ENCODE peak calls at places on chromosome 7, in five cellular contexts. One of them, this sample, is unnamed.

GRCh38 chr7:155003215-155003999 is 483 bp upstream of the PAXIP1 start:
- DNase-seq in GM12878: no peak
- DNase-seq in H1: peak
- DNase-seq in K562: peak
- DNase-seq in A549: peak
- DNase-seq in this sample: peak

GRCh38 chr7:157555308-157555707 is 218.5 kb downstream of the DNAJB6 start:
- DNase-seq in GM12878: no peak
- DNase-seq in H1: no peak
- DNase-seq in K562: no peak
- DNase-seq in A549: no peak
- DNase-seq in this sample: peak

GRCh38 chr7:127886248-127886647 is 145.0 kb downstream of the LRRC4 start:
- DNase-seq in GM12878: no peak
- DNase-seq in H1: no peak
- DNase-seq in K562: no peak
- DNase-seq in A549: no peak
- DNase-seq in this sample: no peak

GRCh38 chr7:1694981-1695511 is 25.0 kb downstream of the ELFN1 start:
- DNase-seq in GM12878: no peak
- DNase-seq in H1: peak
- DNase-seq in K562: no peak
- DNase-seq in A549: no peak
- DNase-seq in this sample: no peak

GRCh38 chr7:124752310-124752709 is 13.3 kb downstream of the GPR37 start:
- DNase-seq in GM12878: no peak
- DNase-seq in H1: no peak
- DNase-seq in K562: no peak
- DNase-seq in A549: no peak
- DNase-seq in this sample: no peak

GRCh38 chr7:7641129-7641663 is 644 bp downstream of the UMAD1 start:
- DNase-seq in GM12878: no peak
- DNase-seq in H1: no peak
- DNase-seq in K562: no peak
- DNase-seq in A549: peak
- DNase-seq in this sample: peak

GRCh38 chr7:657565-658119 is 68.9 kb upstream of the DNAAF5 start:
- DNase-seq in GM12878: no peak
- DNase-seq in H1: no peak
- DNase-seq in K562: no peak
- DNase-seq in A549: no peak
- DNase-seq in this sample: no peak

GRCh38 chr7:17680026-17680425 is 260.3 kb downstream of the SNX13 start:
- DNase-seq in GM12878: no peak
- DNase-seq in H1: no peak
- DNase-seq in K562: no peak
- DNase-seq in A549: peak
- DNase-seq in this sample: no peak

GRCh38 chr7:106374437-106374836 is 89.7 kb upstream of the NAMPT start:
- DNase-seq in GM12878: no peak
- DNase-seq in H1: no peak
- DNase-seq in K562: no peak
- DNase-seq in A549: no peak
- DNase-seq in this sample: no peak

GRCh38 chr7:130943336-130943901 is 209.4 kb upstream of the KLF14 start:
- DNase-seq in GM12878: no peak
- DNase-seq in H1: no peak
- DNase-seq in K562: no peak
- DNase-seq in A549: peak
- DNase-seq in this sample: no peak

GRCh38 chr7:75531359-75531821 is 39.3 kb downstream of the SPDYE5 start:
- DNase-seq in GM12878: no peak
- DNase-seq in H1: peak
- DNase-seq in K562: no peak
- DNase-seq in A549: peak
- DNase-seq in this sample: peak

GRCh38 chr7:26307226-26307625 is 15.6 kb downstream of the SNX10 start:
- DNase-seq in GM12878: no peak
- DNase-seq in H1: no peak
- DNase-seq in K562: no peak
- DNase-seq in A549: no peak
- DNase-seq in this sample: no peak

GRCh38 chr7:128076831-128077271 is 45.6 kb upstream of the LRRC4 start:
- DNase-seq in GM12878: no peak
- DNase-seq in H1: no peak
- DNase-seq in K562: no peak
- DNase-seq in A549: no peak
- DNase-seq in this sample: no peak

GRCh38 chr7:6453737-6454136 is 6.0 kb upstream of the DAGLB start:
- DNase-seq in GM12878: no peak
- DNase-seq in H1: no peak
- DNase-seq in K562: no peak
- DNase-seq in A549: peak
- DNase-seq in this sample: peak

GRCh38 chr7:42734568-42734967 is 177.3 kb downstream of the C7orf25 start:
- DNase-seq in GM12878: no peak
- DNase-seq in H1: no peak
- DNase-seq in K562: no peak
- DNase-seq in A549: no peak
- DNase-seq in this sample: no peak

GRCh38 chr7:108358553-108358952 is 97.7 kb downstream of the NRCAM start:
- DNase-seq in GM12878: no peak
- DNase-seq in H1: no peak
- DNase-seq in K562: no peak
- DNase-seq in A549: peak
- DNase-seq in this sample: peak

GRCh38 chr7:1409555-1409954 is 49.7 kb downstream of the MICALL2 start:
- DNase-seq in GM12878: no peak
- DNase-seq in H1: no peak
- DNase-seq in K562: no peak
- DNase-seq in A549: no peak
- DNase-seq in this sample: no peak

GRCh38 chr7:30359957-30360356 is 75.6 kb downstream of the ZNRF2 start:
- DNase-seq in GM12878: no peak
- DNase-seq in H1: no peak
- DNase-seq in K562: no peak
- DNase-seq in A549: no peak
- DNase-seq in this sample: no peak

GRCh38 chr7:140674356-140674800 is 1.6 kb downstream of the ADCK2 start:
- DNase-seq in GM12878: no peak
- DNase-seq in H1: no peak
- DNase-seq in K562: no peak
- DNase-seq in A549: no peak
- DNase-seq in this sample: no peak

GRCh38 chr7:95922191-95922590 is 149.8 kb downstream of the DYNC1I1 start:
- DNase-seq in GM12878: no peak
- DNase-seq in H1: no peak
- DNase-seq in K562: no peak
- DNase-seq in A549: no peak
- DNase-seq in this sample: no peak

GRCh38 chr7:69847921-69848612 is 249.8 kb downstream of the AUTS2 start:
- DNase-seq in GM12878: no peak
- DNase-seq in H1: no peak
- DNase-seq in K562: no peak
- DNase-seq in A549: no peak
- DNase-seq in this sample: no peak

GRCh38 chr7:94239661-94240234 is 154.9 kb upstream of the COL1A2 start:
- DNase-seq in GM12878: no peak
- DNase-seq in H1: no peak
- DNase-seq in K562: no peak
- DNase-seq in A549: no peak
- DNase-seq in this sample: no peak

GRCh38 chr7:37281368-37282092 is 167.1 kb downstream of the ELMO1 start:
- DNase-seq in GM12878: no peak
- DNase-seq in H1: no peak
- DNase-seq in K562: no peak
- DNase-seq in A549: no peak
- DNase-seq in this sample: no peak

GRCh38 chr7:17058568-17058967 is 176.8 kb upstream of the AGR3 start:
- DNase-seq in GM12878: no peak
- DNase-seq in H1: no peak
- DNase-seq in K562: no peak
- DNase-seq in A549: no peak
- DNase-seq in this sample: no peak

GRCh38 chr7:29239638-29240037 is 45.1 kb downstream of the CHN2 start:
- DNase-seq in GM12878: no peak
- DNase-seq in H1: peak
- DNase-seq in K562: peak
- DNase-seq in A549: peak
- DNase-seq in this sample: no peak

GRCh38 chr7:104968648-104969047 is 45.4 kb upstream of the KMT2E start:
- DNase-seq in GM12878: no peak
- DNase-seq in H1: no peak
- DNase-seq in K562: no peak
- DNase-seq in A549: no peak
- DNase-seq in this sample: no peak

GRCh38 chr7:13989138-13989943 is at the start of gene ETV1:
- DNase-seq in GM12878: no peak
- DNase-seq in H1: peak
- DNase-seq in K562: peak
- DNase-seq in A549: peak
- DNase-seq in this sample: peak

GRCh38 chr7:15323545-15323944 is 238.3 kb downstream of the AGMO start:
- DNase-seq in GM12878: no peak
- DNase-seq in H1: no peak
- DNase-seq in K562: no peak
- DNase-seq in A549: no peak
- DNase-seq in this sample: no peak

GRCh38 chr7:45708046-45708950 is 134.1 kb downstream of the ADCY1 start:
- DNase-seq in GM12878: no peak
- DNase-seq in H1: no peak
- DNase-seq in K562: no peak
- DNase-seq in A549: no peak
- DNase-seq in this sample: no peak
- TF ChIP-seq KDM1A in GM12878: no peak
- TF ChIP-seq KDM1A in H1: no peak
- TF ChIP-seq KDM1A in K562: no peak
- TF ChIP-seq KDM1A in A549: no peak
- TF ChIP-seq KDM1A in this sample: no peak

DNA sequence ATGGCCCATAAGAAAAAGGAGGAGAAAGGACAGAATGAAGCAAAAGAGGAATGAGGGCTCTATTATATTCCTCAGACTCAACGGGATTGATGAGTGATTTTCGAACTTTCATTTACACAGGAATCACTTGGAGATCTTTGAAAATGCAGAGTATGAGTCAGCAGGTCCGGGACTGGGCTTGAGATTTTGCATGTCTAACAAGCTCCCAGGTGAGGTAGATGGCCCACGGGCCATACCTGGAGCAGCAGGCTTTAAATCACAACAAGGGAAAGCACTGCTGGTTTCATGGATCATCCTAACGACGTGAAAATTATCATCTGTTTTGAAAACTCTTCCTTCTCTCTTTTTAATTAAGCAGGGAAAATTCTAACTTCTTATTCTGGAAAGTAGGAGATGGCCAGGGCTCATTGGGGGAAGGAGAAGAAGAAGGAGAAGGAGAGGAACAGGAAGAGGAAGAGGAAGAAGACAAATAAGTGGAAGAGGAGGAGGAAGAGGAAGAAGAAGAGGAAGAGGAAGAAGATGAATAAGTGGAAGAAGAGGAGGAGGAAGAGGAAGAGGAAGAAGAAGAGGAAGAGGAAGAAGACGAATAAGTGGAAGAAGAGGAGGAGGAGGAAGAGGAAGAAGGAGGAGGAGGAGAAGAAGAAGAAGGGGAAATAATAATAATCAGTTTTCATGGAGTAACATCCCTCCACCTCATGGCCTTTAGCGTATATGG is 3.8 kb upstream of the SDK1 start:
- DNase-seq in GM12878: no peak
- DNase-seq in H1: no peak
- DNase-seq in K562: no peak
- DNase-seq in A549: no peak
- DNase-seq in this sample: no peak
- H3K4me2 ChIP-seq in GM12878: no peak
- H3K4me2 ChIP-seq in H1: no peak
- H3K4me2 ChIP-seq in K562: no peak
- H3K4me2 ChIP-seq in A549: no peak
- H3K4me2 ChIP-seq in this sample: no peak

DNA sequence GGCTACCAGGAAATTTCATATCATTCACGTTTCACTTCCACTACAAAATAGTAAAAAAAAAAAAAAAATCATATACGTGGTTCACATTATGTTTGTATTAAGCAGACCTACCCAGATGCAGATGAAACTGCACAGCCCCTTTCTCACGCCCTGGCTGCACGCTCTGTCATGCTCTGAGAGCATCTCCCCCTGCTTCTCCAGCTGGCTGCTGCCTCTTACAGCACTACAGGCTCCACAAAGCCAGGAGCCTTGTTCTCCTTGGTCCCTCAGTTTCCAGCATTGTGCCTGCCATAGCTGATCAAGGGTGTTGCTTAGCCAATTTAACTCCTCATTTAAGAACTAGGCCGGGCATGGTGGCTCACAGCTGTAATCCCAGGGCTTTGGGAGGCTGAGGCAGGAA is 6.9 kb upstream of the GPNMB start:
- DNase-seq in GM12878: no peak
- DNase-seq in H1: no peak
- DNase-seq in K562: no peak
- DNase-seq in A549: no peak
- DNase-seq in this sample: no peak
- TF ChIP-seq KDM1A in GM12878: no peak
- TF ChIP-seq KDM1A in H1: no peak
- TF ChIP-seq KDM1A in K562: no peak
- TF ChIP-seq KDM1A in A549: no peak
- TF ChIP-seq KDM1A in this sample: no peak

GRCh38 chr7:143401265-143401664 is 7.4 kb downstream of the EPHA1 start:
- DNase-seq in GM12878: no peak
- DNase-seq in H1: no peak
- DNase-seq in K562: no peak
- DNase-seq in A549: no peak
- DNase-seq in this sample: no peak

GRCh38 chr7:143399642-143400041 is 9.0 kb downstream of the EPHA1 start:
- DNase-seq in GM12878: no peak
- DNase-seq in H1: no peak
- DNase-seq in K562: no peak
- DNase-seq in A549: no peak
- DNase-seq in this sample: no peak

GRCh38 chr7:143397710-143398530 is 10.7 kb downstream of the EPHA1 start:
- DNase-seq in GM12878: no peak
- DNase-seq in H1: no peak
- DNase-seq in K562: no peak
- DNase-seq in A549: no peak
- DNase-seq in this sample: no peak

GRCh38 chr7:143398616-143399015 is 10.0 kb downstream of the EPHA1 start:
- DNase-seq in GM12878: no peak
- DNase-seq in H1: no peak
- DNase-seq in K562: no peak
- DNase-seq in A549: no peak
- DNase-seq in this sample: no peak

DNA sequence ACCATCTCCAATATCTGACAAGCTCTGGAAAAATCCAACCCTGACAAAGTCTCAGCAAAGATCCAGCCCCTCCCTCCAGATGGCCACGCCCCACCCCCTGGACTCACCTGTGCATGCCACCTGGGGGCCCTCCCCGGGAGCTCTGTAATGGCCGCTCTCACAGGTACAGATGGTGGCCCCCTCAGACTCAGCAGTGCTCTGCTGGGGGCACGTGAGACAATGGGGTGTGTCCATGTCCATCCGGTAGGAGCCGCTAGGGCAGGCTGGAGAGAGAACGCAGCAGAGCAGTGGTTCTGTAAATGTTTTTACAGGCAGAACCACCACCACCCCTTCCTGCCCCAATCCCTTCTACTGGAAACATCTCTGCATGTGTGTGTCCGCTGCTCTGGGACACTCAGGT is 9.5 kb downstream of the EPHA1 start:
- DNase-seq in GM12878: no peak
- DNase-seq in H1: no peak
- DNase-seq in K562: no peak
- DNase-seq in A549: no peak
- DNase-seq in this sample: no peak
- H3K4me2 ChIP-seq in GM12878: no peak
- H3K4me2 ChIP-seq in H1: no peak
- H3K4me2 ChIP-seq in K562: no peak
- H3K4me2 ChIP-seq in A549: no peak
- H3K4me2 ChIP-seq in this sample: no peak